ENCODE peak calls at places on chromosomes 11 and 22, in nine cellular contexts. Q, V, U, I, S, Z, K, M and F are unnamed samples.

GRCh38 chr22:22678970-22679369 is 34.6 kb downstream of the GGTLC2 start:
- DNase-seq in Q (no peak), V (no peak), U (no peak), I (no peak), S (no peak), Z (no peak), K (no peak), M (no peak), F (no peak)

GRCh38 chr11:72598901-72599300 is 75.3 kb downstream of the PDE2A start:
- DNase-seq in Q (no peak), V (no peak), U (no peak), I (no peak), S (peak; percentile 86), Z (no peak), K (peak; percentile 55), M (no peak), F (peak; percentile 80)

GRCh38 chr22:26450453-26451185 is 21.6 kb downstream of the ASPHD2 start:
- DNase-seq in Q (no peak), V (no peak), U (no peak), I (no peak), S (no peak), Z (no peak), K (no peak), M (no peak), F (no peak)

GRCh38 chr11:116258821-116259220 is 514.0 kb downstream of the BUD13 start:
- DNase-seq in Q (no peak), V (no peak), U (no peak), I (no peak), S (no peak), Z (no peak), K (no peak), M (no peak), F (no peak)

GRCh38 chr11:32334822-32335221 is 100.5 kb downstream of the WT1 start:
- DNase-seq in Q (no peak), V (no peak), U (no peak), I (no peak), S (peak; percentile 95), Z (no peak), K (no peak), M (no peak), F (no peak)

GRCh38 chr11:112004389-112004788 is 20.8 kb upstream of the DLAT start:
- DNase-seq in Q (no peak), V (no peak), U (no peak), I (no peak), S (peak; percentile 79), Z (no peak), K (no peak), M (no peak), F (no peak)

GRCh38 chr11:110032957-110033570 is 60.1 kb upstream of the ZC3H12C start:
- DNase-seq in Q (no peak), V (no peak), U (no peak), I (no peak), S (no peak), Z (no peak), K (no peak), M (no peak), F (no peak)

GRCh38 chr22:24920029-24920428 is 26.5 kb downstream of the LHFPL7 start:
- DNase-seq in Q (no peak), V (no peak), U (no peak), I (no peak), S (no peak), Z (no peak), K (no peak), M (no peak), F (no peak)

GRCh38 chr22:41857160-41857859 is 24.4 kb downstream of the SREBF2 start:
- DNase-seq in Q (no peak), V (peak; percentile 69), U (no peak), I (peak; percentile 41), S (peak; percentile 91), Z (peak; percentile 44), K (no peak), M (peak; percentile 66), F (peak; percentile 74)

GRCh38 chr11:1459219-1459575 is 27.4 kb downstream of the MOB2 start:
- DNase-seq in Q (no peak), V (no peak), U (no peak), I (no peak), S (no peak), Z (no peak), K (no peak), M (no peak), F (no peak)

GRCh38 chr11:1461806-1462455 is 24.6 kb downstream of the MOB2 start:
- DNase-seq in Q (no peak), V (no peak), U (no peak), I (no peak), S (no peak), Z (no peak), K (no peak), M (no peak), F (no peak)

GRCh38 chr11:1459739-1460395 is 26.7 kb downstream of the MOB2 start:
- DNase-seq in Q (no peak), V (no peak), U (no peak), I (no peak), S (no peak), Z (no peak), K (no peak), M (no peak), F (no peak)

GRCh38 chr11:1460994-1461805 is 25.4 kb downstream of the MOB2 start:
- DNase-seq in Q (no peak), V (no peak), U (no peak), I (no peak), S (no peak), Z (no peak), K (no peak), M (no peak), F (peak; percentile 41)

GRCh38 chr11:1460396-1460795 is 26.2 kb downstream of the MOB2 start:
- DNase-seq in Q (no peak), V (no peak), U (no peak), I (no peak), S (no peak), Z (no peak), K (no peak), M (no peak), F (peak; percentile 72)
- H3K4me3 ChIP-seq in Q (no peak overlapping the region), V (no peak overlapping the region), U (peak overlapping the region; percentile 36), I (no peak overlapping the region), S (no peak overlapping the region), Z (no peak overlapping the region), K (no peak overlapping the region), M (no peak overlapping the region), F (no peak overlapping the region)

GRCh38 chr22:30265851-30266444 is 703 bp downstream of the OSM start:
- DNase-seq in Q (peak; percentile 88), V (peak; percentile 81), U (no peak), I (no peak), S (peak; percentile 67), Z (peak; percentile 68), K (peak; percentile 65), M (peak; percentile 85), F (peak; percentile 56)
- H3K4me3 ChIP-seq in Q (peak overlapping the region; percentile 36), V (peak overlapping the region; percentile 75), U (peak overlapping the region; percentile 50), I (no peak overlapping the region), S (no peak overlapping the region), Z (peak overlapping the region; percentile 86), K (peak overlapping the region; percentile 44), M (peak overlapping the region; percentile 83), F (no peak overlapping the region)

GRCh38 chr22:39518996-39519680 is 1.2 kb upstream of the ATF4 start:
- DNase-seq in Q (no peak), V (no peak), U (no peak), I (no peak), S (no peak), Z (no peak), K (no peak), M (no peak), F (no peak)

GRCh38 chr22:39520874-39521857 is 804 bp downstream of the ATF4 start:
- DNase-seq in Q (peak; percentile 92), V (peak; percentile 61), U (peak; percentile 85), I (peak; percentile 23), S (peak; percentile 80), Z (peak; percentile 56), K (peak; percentile 84), M (peak; percentile 57), F (peak; percentile 79)

GRCh38 chr22:39520054-39520873 is at the start of gene ATF4:
- DNase-seq in Q (peak; percentile 98), V (peak; percentile 94), U (peak; percentile 97), I (peak; percentile 98), S (peak; percentile 99), Z (peak; percentile 94), K (peak; percentile 98), M (peak; percentile 97), F (peak; percentile 99)

GRCh38 chr22:39518124-39518786 is 2.1 kb upstream of the ATF4 start:
- DNase-seq in Q (no peak), V (no peak), U (no peak), I (peak; percentile 17), S (no peak), Z (no peak), K (no peak), M (no peak), F (no peak)

DNA sequence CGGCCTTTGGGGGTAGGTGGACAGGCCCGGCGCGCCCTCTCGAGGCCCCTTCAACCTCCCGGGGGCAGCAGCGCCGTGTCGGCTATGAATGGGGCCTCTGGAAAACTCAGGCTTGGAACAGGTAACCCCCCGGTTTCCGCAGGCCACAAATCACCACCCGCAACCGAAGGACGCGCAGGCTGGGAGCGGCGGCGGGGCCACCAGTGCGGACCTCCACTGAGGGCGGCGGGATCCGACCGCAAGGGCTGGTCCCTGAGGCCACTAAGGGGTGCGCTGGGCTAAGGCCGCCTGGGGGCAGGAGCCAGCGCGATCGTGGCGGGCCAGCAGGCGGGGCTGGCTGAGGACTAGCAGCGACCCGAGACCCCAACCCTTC is 695 bp upstream of the ATF4 start:
- DNase-seq in Q (no peak), V (no peak), U (no peak), I (no peak), S (no peak), Z (no peak), K (peak; percentile 62), M (no peak), F (peak; percentile 77)
- H3K4me3 ChIP-seq in Q (peak overlapping the region; percentile 97), V (peak overlapping the region; percentile 90), U (peak overlapping the region; percentile 97), I (peak overlapping the region; percentile 96), S (peak overlapping the region; percentile 97), Z (peak overlapping the region; percentile 99), K (peak overlapping the region; percentile 92), M (peak overlapping the region; percentile 92), F (peak overlapping the region; percentile 98)

GRCh38 chr11:36186797-36187196 is 102.4 kb downstream of the COMMD9 start:
- DNase-seq in Q (no peak), V (no peak), U (no peak), I (no peak), S (no peak), Z (no peak), K (no peak), M (no peak), F (no peak)

GRCh38 chr11:36191941-36192340 is 97.3 kb downstream of the COMMD9 start:
- DNase-seq in Q (no peak), V (no peak), U (no peak), I (peak; percentile 30), S (no peak), Z (no peak), K (no peak), M (no peak), F (no peak)

GRCh38 chr11:36187618-36188017 is 101.6 kb downstream of the COMMD9 start:
- DNase-seq in Q (no peak), V (no peak), U (no peak), I (no peak), S (no peak), Z (no peak), K (no peak), M (no peak), F (no peak)

DNA sequence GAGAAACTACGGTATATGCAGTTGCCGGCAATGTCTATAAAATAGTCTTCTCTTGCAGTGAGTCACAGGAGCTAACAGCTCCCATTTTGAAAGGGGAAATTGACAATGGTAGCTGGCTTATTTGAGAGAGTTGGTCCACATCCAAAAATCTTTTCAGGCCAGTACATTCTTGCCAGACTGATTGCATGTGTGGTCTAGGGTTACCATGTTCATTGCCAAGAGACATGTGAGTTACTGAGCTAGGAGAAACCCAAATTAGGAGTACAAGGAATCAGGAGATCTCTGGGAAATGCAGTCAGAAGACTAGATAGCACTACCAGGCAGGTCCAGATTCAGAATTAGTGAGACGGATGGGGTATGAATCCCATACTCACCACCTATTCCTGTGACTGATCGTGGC is 102.9 kb downstream of the COMMD9 start:
- DNase-seq in Q (no peak), V (no peak), U (no peak), I (peak; percentile 41), S (no peak), Z (no peak), K (no peak), M (no peak), F (no peak)
- H3K4me3 ChIP-seq in Q (no peak overlapping the region), V (no peak overlapping the region), U (no peak overlapping the region), I (no peak overlapping the region), S (no peak overlapping the region), Z (no peak overlapping the region), K (no peak overlapping the region), M (no peak overlapping the region), F (no peak overlapping the region)